ENCODE peak calls at places on chromosome 6, in ten cellular contexts. X is Panc1, A is fibroblast of lung, U is esophagus squamous epithelium, W is neuronal stem cell, T is uterus, M is right atrium auricular region, O is aorta, V is left lung, B is PC-3. K is an unnamed sample.
A peak's percentile ranks its signal among the peaks of the same experiment; 100 is the strongest.

GRCh38 chr6:153328194-153328593 is 197.1 kb upstream of the RGS17 start:
- DNase-seq in W (no peak), X (no peak), T (no peak), V (no peak), M (no peak), O (no peak), U (no peak), A (no peak), B (peak; percentile 68), K (no peak)

GRCh38 chr6:38234934-38235678 is 404.6 kb downstream of the BTBD9 start:
- DNase-seq in W (no peak), T (no peak), V (no peak), M (no peak), A (no peak), B (no peak), X (no peak), O (no peak), U (no peak), K (peak; percentile 32)

GRCh38 chr6:7203939-7204338 is 96.2 kb downstream of the RREB1 start:
- DNase-seq in U (no peak), T (no peak), M (no peak), O (no peak), X (no peak), V (peak; percentile 63), A (no peak), W (no peak), B (no peak), K (no peak)

GRCh38 chr6:6559994-6560393 is 28.5 kb upstream of the LY86 start:
- DNase-seq in V (no peak), W (no peak), A (no peak), U (no peak), X (no peak), T (no peak), M (no peak), O (no peak), B (no peak), K (no peak)

GRCh38 chr6:72784071-72784470 is 162.2 kb downstream of the KCNQ5 start:
- DNase-seq in X (no peak), U (no peak), A (peak; percentile 73), W (no peak), O (no peak), T (no peak), B (no peak), V (no peak), M (no peak), K (no peak)

GRCh38 chr6:163414367-163415175 is at the start of gene QKI:
- DNase-seq in O (peak; percentile 93), T (peak; percentile 82), V (peak; percentile 92), B (peak; percentile 69), A (peak; percentile 75), M (no peak), W (peak; percentile 65), U (peak; percentile 11), X (no peak), K (peak; percentile 72)

GRCh38 chr6:138572200-138572875 is 73.0 kb upstream of the NHSL1 start:
- DNase-seq in X (no peak), A (peak; percentile 92), U (no peak), B (peak; percentile 73), V (peak; percentile 81), M (peak; percentile 84), O (peak; percentile 77), W (peak; percentile 76), T (peak; percentile 55), K (no peak)

GRCh38 chr6:121627761-121628160 is 192.3 kb downstream of the GJA1 start:
- DNase-seq in V (no peak), O (no peak), T (no peak), A (no peak), U (no peak), X (no peak), M (no peak), W (no peak), B (no peak), K (no peak)

GRCh38 chr6:6785163-6785521 is 196.6 kb downstream of the LY86 start:
- DNase-seq in O (no peak), V (no peak), M (no peak), T (no peak), A (peak; percentile 7), B (no peak), U (no peak), W (no peak), X (no peak), K (no peak)

GRCh38 chr6:34813028-34813742 is 21.3 kb downstream of the BLTP3A start:
- DNase-seq in A (no peak), W (no peak), T (no peak), X (no peak), B (no peak), U (no peak), V (no peak), O (no peak), M (no peak), K (no peak)

GRCh38 chr6:125421853-125422252 is 120.1 kb upstream of the HDDC2 start:
- DNase-seq in M (peak; percentile 71), X (no peak), T (no peak), W (peak; percentile 47), A (peak; percentile 48), U (no peak), V (no peak), B (no peak), O (peak; percentile 81), K (no peak)

GRCh38 chr6:138105446-138105845 is 1.8 kb downstream of the PERP start:
- DNase-seq in V (no peak), B (peak; percentile 75), T (no peak), X (no peak), U (no peak), W (no peak), M (no peak), O (no peak), A (no peak), K (no peak)

GRCh38 chr6:83467620-83468036 is 36.8 kb upstream of the ME1 start:
- DNase-seq in V (peak; percentile 81), U (no peak), T (no peak), B (no peak), M (peak; percentile 65), O (no peak), A (no peak), W (no peak), X (no peak), K (no peak)

GRCh38 chr6:27940766-27941165 is 16.3 kb upstream of the OR2B6 start:
- DNase-seq in W (no peak), M (no peak), A (no peak), X (no peak), B (peak; percentile 9), U (no peak), O (no peak), T (no peak), V (no peak), K (no peak)

GRCh38 chr6:3962897-3963296 is 113.7 kb downstream of the FAM50B start:
- DNase-seq in M (no peak), B (peak; percentile 43), U (no peak), O (no peak), X (no peak), T (no peak), V (no peak), W (no peak), A (no peak), K (no peak)

GRCh38 chr6:11432713-11433450 is 104.7 kb upstream of the TMEM170B start:
- DNase-seq in A (peak; percentile 92), X (no peak), T (no peak), O (no peak), B (peak; percentile 93), U (no peak), V (no peak), M (no peak), W (no peak), K (no peak)

DNA sequence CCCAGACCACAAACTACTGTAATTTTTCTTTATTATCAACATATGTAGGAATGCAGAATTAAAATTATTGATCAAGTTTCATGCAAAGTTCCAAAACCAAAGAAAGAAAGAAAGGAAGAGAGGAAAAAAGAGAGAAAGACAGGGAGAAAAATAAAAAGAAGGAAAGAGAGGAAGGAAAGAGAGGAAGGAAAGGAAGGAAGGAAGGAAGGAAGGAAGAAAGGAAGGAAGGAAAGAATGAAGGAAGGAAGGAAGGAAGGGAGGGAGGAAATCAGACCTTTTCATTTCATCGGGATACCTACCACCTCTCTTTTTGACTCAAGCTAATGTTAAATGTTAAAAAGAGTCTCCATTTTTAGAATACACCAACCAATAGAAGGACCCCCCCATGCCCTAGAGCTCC is 31.9 kb downstream of the DCDC2 start:
- DNase-seq in A (no peak), B (no peak), V (no peak), W (no peak), M (no peak), X (no peak), O (no peak), U (no peak), T (no peak), K (no peak)
- H3K27ac ChIP-seq in A (no peak overlapping the region), B (no peak overlapping the region), V (no peak overlapping the region), W (no peak overlapping the region), M (no peak overlapping the region), X (no peak overlapping the region), O (no peak overlapping the region), U (no peak overlapping the region), T (no peak overlapping the region), K (no peak overlapping the region)

GRCh38 chr6:158765509-158766068 is 53.6 kb downstream of the EZR start:
- DNase-seq in O (no peak), U (no peak), T (no peak), B (no peak), W (no peak), A (no peak), M (no peak), X (no peak), V (no peak), K (no peak)
- H3K36me3 ChIP-seq in O (no peaks in the 10 kb centered on the region), U (peaks cover 79% of the 10 kb centered on the region), T (no peaks in the 10 kb centered on the region), B (peaks cover 50% of the 10 kb centered on the region), W (peaks cover 68% of the 10 kb centered on the region), A (peaks cover 35% of the 10 kb centered on the region), M (peaks cover 64% of the 10 kb centered on the region), X (peaks cover 16% of the 10 kb centered on the region), V (peaks cover 3% of the 10 kb centered on the region), K (peaks cover 73% of the 10 kb centered on the region)

DNA sequence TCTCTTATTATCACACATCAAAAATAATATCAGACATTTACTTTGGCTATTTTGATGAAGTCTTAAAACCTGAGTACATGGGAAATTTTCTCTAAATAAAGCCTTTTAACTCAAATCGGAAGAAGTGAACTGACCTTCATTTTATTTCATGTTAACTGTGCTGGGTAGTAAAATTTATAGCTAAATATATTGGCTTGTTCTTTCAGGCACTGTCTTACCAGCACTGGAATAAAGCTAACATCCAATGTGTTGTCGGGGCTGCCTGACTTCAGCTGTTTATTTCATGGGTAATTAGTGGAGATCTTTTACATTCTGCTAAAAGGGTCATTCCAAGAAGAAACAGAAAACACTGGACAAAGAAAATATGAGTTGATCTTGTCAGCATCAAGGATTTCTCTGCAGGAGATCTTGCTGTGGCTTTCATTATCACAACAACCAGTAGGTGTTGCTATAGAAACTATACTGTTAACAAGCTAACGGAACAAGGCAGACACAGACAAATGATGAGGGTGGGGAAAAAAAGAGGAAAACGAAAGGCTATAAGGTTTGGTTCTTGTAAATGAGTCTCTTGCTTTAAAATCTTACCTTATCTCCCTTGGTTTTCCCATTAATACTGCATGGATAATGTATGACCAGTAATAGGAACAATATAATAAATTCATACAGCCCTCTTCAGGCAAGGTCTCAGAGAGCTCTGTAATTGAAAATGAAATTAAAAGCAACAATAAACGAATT is 206.9 kb downstream of the SIM1 start:
- DNase-seq in T (no peak), U (no peak), M (no peak), O (no peak), V (no peak), X (peak; percentile 56), W (peak; percentile 33), B (peak; percentile 27), A (peak; percentile 72), K (no peak)
- H3K27ac ChIP-seq in T (no peak overlapping the region), U (no peak overlapping the region), M (no peak overlapping the region), O (no peak overlapping the region), V (no peak overlapping the region), X (no peak overlapping the region), W (no peak overlapping the region), B (no peak overlapping the region), A (peak overlapping the region; percentile 7), K (no peak overlapping the region)

GRCh38 chr6:1766663-1767062 is 156.9 kb downstream of the FOXC1 start:
- DNase-seq in V (no peak), W (no peak), M (no peak), U (no peak), X (no peak), A (no peak), B (peak; percentile 39), T (peak; percentile 31), O (no peak), K (no peak)
- H3K36me3 ChIP-seq in V (no peaks in the 10 kb centered on the region), W (no peaks in the 10 kb centered on the region), M (no peaks in the 10 kb centered on the region), U (no peaks in the 10 kb centered on the region), X (no peaks in the 10 kb centered on the region), A (no peaks in the 10 kb centered on the region), B (no peaks in the 10 kb centered on the region), T (no peaks in the 10 kb centered on the region), O (no peaks in the 10 kb centered on the region), K (no peaks in the 10 kb centered on the region)

K was measured in WERI-Rb-1.